ENCODE peak calls at places on chromosomes 2 and 18, in seven cellular contexts. E, K, I, Y, O, W and P are unnamed samples.

GRCh38 chr2:13135369-13135768 is 418.6 kb downstream of the TRIB2 start:
- DNase-seq in K (no peak), O (no peak), Y (no peak), I (no peak), E (no peak), W (no peak), P (no peak)

GRCh38 chr18:22330508-22330907 is 87.2 kb downstream of the CTAGE1 start:
- DNase-seq in K (no peak), O (no peak), Y (no peak), E (no peak), I (no peak), W (no peak), P (no peak)

GRCh38 chr2:223538920-223539440 is 63.2 kb downstream of the SCG2 start:
- DNase-seq in W (no peak), Y (peak), I (peak), K (no peak), O (no peak), E (no peak), P (peak)

GRCh38 chr2:179561702-179562101 is 297.1 kb upstream of the SESTD1 start:
- DNase-seq in Y (no peak), I (no peak), K (no peak), W (no peak), E (no peak), O (no peak), P (no peak)

GRCh38 chr2:11789243-11789642 is 42.8 kb downstream of the LPIN1 start:
- DNase-seq in I (no peak), K (no peak), W (no peak), O (no peak), Y (no peak), E (no peak), P (no peak)

GRCh38 chr2:25349397-25349796 is 7.7 kb upstream of the DNMT3A start:
- DNase-seq in E (peak), O (no peak), K (no peak), Y (peak), W (no peak), I (no peak), P (peak)

GRCh38 chr2:45119855-45120254 is 110.6 kb upstream of the SIX2 start:
- DNase-seq in I (no peak), E (peak), W (no peak), O (peak), Y (peak), K (no peak), P (peak)

GRCh38 chr2:15241208-15241607 is 319.9 kb downstream of the NBAS start:
- DNase-seq in O (no peak), W (no peak), Y (no peak), I (no peak), K (no peak), E (no peak), P (no peak)

GRCh38 chr2:233354971-233355574 is 779 bp downstream of the DGKD start:
- DNase-seq in O (no peak), E (no peak), K (no peak), Y (peak), W (peak), I (no peak), P (no peak)

GRCh38 chr2:138632066-138632465 is 130.5 kb downstream of the SPOPL start:
- DNase-seq in W (no peak), O (peak), K (no peak), Y (peak), I (no peak), E (peak), P (no peak)

GRCh38 chr2:176461098-176461497 is 191.9 kb downstream of the MTX2 start:
- DNase-seq in W (no peak), K (no peak), I (no peak), Y (peak), E (peak), O (no peak), P (peak)

GRCh38 chr2:68282814-68283812 is 30.8 kb upstream of the PPP3R1 start:
- DNase-seq in K (no peak), E (peak), O (peak), I (no peak), W (no peak), Y (peak), P (peak)

GRCh38 chr18:48781041-48781989 is 169.4 kb downstream of the SMAD7 start:
- DNase-seq in I (peak), O (peak), Y (peak), K (no peak), E (peak), W (no peak), P (peak)

GRCh38 chr2:79369127-79369526 is 143.7 kb upstream of the CTNNA2 start:
- DNase-seq in Y (no peak), I (no peak), E (no peak), O (no peak), W (no peak), K (no peak), P (no peak)

GRCh38 chr2:57855207-57855606 is 191.4 kb upstream of the VRK2 start:
- DNase-seq in W (no peak), O (no peak), E (no peak), K (no peak), Y (no peak), I (no peak), P (no peak)

GRCh38 chr2:105510761-105511669 is 112.2 kb upstream of the FHL2 start:
- DNase-seq in O (peak), E (peak), W (no peak), Y (peak), I (no peak), K (no peak), P (peak)

GRCh38 chr18:32086866-32087265 is 4.8 kb upstream of the RNF138 start:
- DNase-seq in O (peak), K (no peak), W (no peak), E (peak), I (no peak), Y (no peak), P (no peak)

GRCh38 chr2:60661073-60661738 is 94.9 kb upstream of the PAPOLG start:
- DNase-seq in K (no peak), Y (no peak), W (no peak), O (no peak), E (no peak), I (no peak), P (no peak)

GRCh38 chr2:77519888-77520506 is 2.2 kb downstream of the LRRTM4 start:
- DNase-seq in E (no peak), W (no peak), Y (no peak), O (no peak), K (no peak), I (no peak), P (no peak)

GRCh38 chr2:88038263-88039105 is 17.1 kb downstream of the KRCC1 start:
- DNase-seq in O (peak), E (peak), I (no peak), Y (peak), K (no peak), W (no peak), P (peak)

GRCh38 chr18:2994190-2994589 is 18.8 kb downstream of the LPIN2 start:
- DNase-seq in K (no peak), W (no peak), I (no peak), Y (no peak), O (no peak), E (no peak), P (no peak)

GRCh38 chr18:31555971-31556747 is 35.5 kb upstream of the TTR start:
- DNase-seq in K (no peak), I (peak), Y (peak), W (no peak), O (peak), E (peak), P (peak)

GRCh38 chr18:48319796-48320638 is 89.2 kb downstream of the ZBTB7C start:
- DNase-seq in K (no peak), O (peak), E (peak), Y (peak), W (no peak), I (no peak), P (peak)

GRCh38 chr18:51070545-51070944 is 40.5 kb downstream of the SMAD4 start:
- DNase-seq in O (peak), Y (peak), W (no peak), E (peak), I (no peak), K (no peak), P (peak)

GRCh38 chr18:80245781-80246655 is 1.3 kb downstream of the PARD6G start:
- DNase-seq in O (peak), E (no peak), I (peak), W (no peak), Y (no peak), K (peak), P (peak)

GRCh38 chr2:48572797-48573196 is 42.8 kb downstream of the STON1 start:
- DNase-seq in E (no peak), I (no peak), K (no peak), O (peak), Y (no peak), W (no peak), P (peak)

GRCh38 chr18:34251919-34252318 is 27.2 kb upstream of the NOL4 start:
- DNase-seq in W (no peak), K (no peak), I (no peak), E (no peak), O (no peak), Y (no peak), P (no peak)
- H3K23ac ChIP-seq in W (no peak), K (no peak), I (no peak), E (no peak), O (no peak), Y (no peak), P (no peak)

GRCh38 chr2:27008678-27009077 is 24.1 kb upstream of the TMEM214 start:
- DNase-seq in K (no peak), I (no peak), O (no peak), W (no peak), E (no peak), Y (no peak), P (no peak)
- H3K23ac ChIP-seq in K (no peak), I (no peak), O (no peak), W (no peak), E (no peak), Y (no peak), P (no peak)

DNA sequence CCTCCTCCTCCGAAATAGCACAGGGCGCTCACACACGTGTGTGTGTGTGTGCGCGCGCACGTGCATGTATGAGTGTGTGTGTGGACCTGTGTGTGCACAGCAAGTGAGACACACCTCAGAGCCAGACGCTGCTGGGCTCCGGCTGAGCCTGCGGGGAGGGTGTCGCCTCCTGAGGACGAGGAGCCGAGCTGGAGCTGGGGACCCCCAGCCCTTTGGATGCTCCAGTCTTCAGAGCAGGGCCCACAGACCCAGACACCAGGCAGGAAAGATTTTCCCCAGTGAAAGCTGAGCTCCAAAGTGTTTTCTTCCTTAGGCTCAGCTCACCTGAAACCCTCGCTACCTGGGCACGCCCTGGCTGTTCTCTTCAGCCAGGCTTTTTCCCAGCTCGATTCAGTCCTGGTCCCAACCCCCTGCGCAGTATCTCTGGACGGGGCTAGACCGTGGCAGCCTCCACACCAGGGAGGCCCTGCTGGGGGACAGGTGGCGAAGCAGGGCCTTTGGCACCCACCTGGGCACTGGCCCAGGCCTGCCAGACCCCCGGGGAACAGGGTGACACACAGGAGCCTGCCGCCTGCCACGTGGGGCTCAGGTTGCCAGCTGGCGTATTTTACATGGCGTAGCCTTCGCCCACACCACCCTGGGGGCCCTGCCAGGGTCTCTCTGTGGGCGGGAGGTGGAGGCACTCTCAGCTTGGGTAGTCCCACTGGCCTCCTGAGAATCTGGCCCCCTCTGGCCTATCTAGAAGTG is 36.2 kb downstream of the PDIA6 start:
- DNase-seq in I (no peak), Y (no peak), O (no peak), K (no peak), E (no peak), W (no peak), P (no peak)
- H3K23ac ChIP-seq in I (no peak), Y (no peak), O (no peak), K (no peak), E (no peak), W (no peak), P (no peak)

GRCh38 chr2:225615514-225615913 is 216.0 kb downstream of the NYAP2 start:
- DNase-seq in Y (no peak), I (no peak), K (no peak), W (no peak), O (peak), E (no peak), P (peak)
- H3K23ac ChIP-seq in Y (no peak), I (no peak), K (no peak), W (no peak), O (no peak), E (no peak), P (no peak)

DNA sequence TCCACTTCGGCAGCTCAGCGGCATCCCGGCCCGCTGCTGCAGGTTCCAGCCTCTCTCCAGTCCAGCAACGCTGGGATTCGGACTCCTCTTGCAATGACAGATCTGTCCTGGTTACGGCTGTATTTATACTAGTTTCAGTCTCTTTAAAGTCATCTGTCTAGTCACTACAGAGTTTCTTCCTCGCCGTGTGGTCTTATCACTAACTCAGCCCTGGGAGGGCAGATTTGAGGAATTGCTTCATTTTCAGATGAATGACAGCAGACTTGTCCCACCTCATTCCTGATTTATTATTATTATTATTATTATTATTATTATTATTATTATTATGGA is 2.2 kb downstream of the KLHL29 start:
- DNase-seq in W (no peak), O (peak), K (no peak), E (peak), Y (no peak), I (no peak), P (peak)
- H3K23ac ChIP-seq in W (no peak), O (no peak), K (no peak), E (peak), Y (no peak), I (peak), P (no peak)

GRCh38 chr2:130764821-130765115 is 9.4 kb downstream of the AMER3 start:
- DNase-seq in W (no peak), Y (no peak), I (no peak), O (no peak), E (no peak), K (no peak), P (no peak)

GRCh38 chr2:130762031-130762909 is 6.9 kb downstream of the AMER3 start:
- DNase-seq in I (no peak), Y (no peak), O (no peak), W (no peak), K (no peak), E (no peak), P (no peak)

GRCh38 chr2:130764035-130764820 is 8.9 kb downstream of the AMER3 start:
- DNase-seq in E (no peak), I (no peak), O (no peak), Y (no peak), K (no peak), W (no peak), P (no peak)

GRCh38 chr2:130763405-130763804 is 8.1 kb downstream of the AMER3 start:
- DNase-seq in I (no peak), E (no peak), W (no peak), Y (no peak), K (no peak), O (no peak), P (no peak)

DNA sequence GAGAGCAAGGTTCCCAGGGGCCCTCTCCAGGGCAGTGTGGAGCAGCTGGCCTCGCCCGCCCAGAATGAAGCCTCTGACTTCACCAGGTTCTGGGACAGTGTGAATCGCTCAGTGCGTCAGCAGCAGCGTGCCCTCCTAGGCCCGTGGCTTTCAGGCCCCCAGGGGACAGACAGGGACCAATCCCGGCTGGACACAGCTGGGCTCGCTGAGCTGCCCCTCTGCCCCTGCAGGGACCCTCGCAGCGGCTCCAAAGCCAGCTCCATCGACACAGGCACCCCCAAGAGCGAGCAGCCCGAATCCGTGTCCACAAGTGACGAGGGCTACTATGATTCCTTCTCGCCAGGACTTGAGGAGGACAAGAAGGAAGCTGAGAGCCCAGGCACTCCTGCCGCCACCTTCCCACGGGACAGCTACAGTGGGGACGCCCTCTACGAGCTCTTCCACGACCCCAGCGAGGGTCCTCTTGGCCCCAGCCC is 7.6 kb downstream of the AMER3 start:
- DNase-seq in E (no peak), K (peak), Y (no peak), I (no peak), W (no peak), O (no peak), P (no peak)
- H3K23ac ChIP-seq in E (no peak), K (no peak), Y (no peak), I (no peak), W (no peak), O (no peak), P (no peak)

DNA sequence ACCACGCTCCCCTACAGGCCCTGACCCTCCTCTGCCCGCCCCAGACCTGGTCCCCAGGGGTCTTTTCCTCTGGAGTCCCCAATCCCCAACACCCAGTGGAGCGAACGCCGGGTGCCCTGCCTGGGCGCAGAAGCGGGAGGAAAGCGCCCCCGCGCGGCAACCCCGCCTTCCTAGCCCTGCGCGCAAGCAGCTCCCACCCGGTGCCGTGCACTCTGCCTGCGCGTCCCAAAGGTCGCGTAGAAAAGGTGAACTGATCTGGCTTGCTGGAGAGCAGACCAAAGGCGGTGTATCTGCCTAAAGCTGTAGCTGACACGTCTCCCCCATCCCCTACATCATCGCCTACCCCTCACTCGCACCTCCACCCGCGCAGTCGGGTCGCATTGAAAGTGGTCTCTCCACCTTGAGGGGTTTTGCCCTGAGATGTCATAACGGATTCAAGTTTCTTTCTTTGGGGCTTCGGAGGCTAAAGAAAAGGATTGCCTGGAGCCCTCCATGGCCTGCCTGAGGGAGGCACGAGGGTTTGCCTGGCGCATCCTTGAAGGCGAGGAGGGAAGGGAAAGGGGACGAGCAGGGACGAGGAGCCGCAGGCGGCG is 5.7 kb downstream of the GAD1 start:
- DNase-seq in I (peak), Y (no peak), O (no peak), K (peak), E (no peak), W (peak), P (peak)
- H3K23ac ChIP-seq in I (no peak), Y (no peak), O (no peak), K (no peak), E (no peak), W (no peak), P (no peak)